ENCODE peak calls at places on chromosome 15, in seven cellular contexts. One of them, this sample, is unnamed.
A peak's percentile ranks its signal among the peaks of the same experiment; 100 is the strongest.

GRCh38 chr15:75625542-75626347 is at the start of gene SNUPN:
- DNase-seq in MCF 10A: peak; percentile 94
- DNase-seq in HFFc6: peak; percentile 77
- DNase-seq in left ventricle myocardium inferior: peak; percentile 95
- DNase-seq in HCT116: peak; percentile 90
- DNase-seq in NB4: peak; percentile 99
- DNase-seq in fibroblast of mammary gland: peak; percentile 84
- DNase-seq in this sample: no peak

GRCh38 chr15:61824291-61824690 is 236.0 kb downstream of the VPS13C start:
- DNase-seq in fibroblast of mammary gland: peak; percentile 26
- DNase-seq in left ventricle myocardium inferior: no peak
- DNase-seq in HCT116: no peak
- DNase-seq in NB4: no peak
- DNase-seq in MCF 10A: no peak
- DNase-seq in HFFc6: no peak
- DNase-seq in this sample: no peak

GRCh38 chr15:27172821-27173220 is 201.8 kb downstream of the GABRG3 start:
- DNase-seq in HFFc6: no peak
- DNase-seq in fibroblast of mammary gland: no peak
- DNase-seq in MCF 10A: no peak
- DNase-seq in HCT116: no peak
- DNase-seq in left ventricle myocardium inferior: no peak
- DNase-seq in NB4: no peak
- DNase-seq in this sample: no peak

GRCh38 chr15:97993310-97993738 is 32.8 kb downstream of the ARRDC4 start:
- DNase-seq in HCT116: no peak
- DNase-seq in left ventricle myocardium inferior: no peak
- DNase-seq in fibroblast of mammary gland: no peak
- DNase-seq in MCF 10A: no peak
- DNase-seq in HFFc6: peak; percentile 84
- DNase-seq in NB4: peak; percentile 5
- DNase-seq in this sample: no peak

GRCh38 chr15:48493084-48493762 is 152.3 kb downstream of the FBN1 start:
- DNase-seq in fibroblast of mammary gland: peak; percentile 98
- DNase-seq in MCF 10A: peak; percentile 6
- DNase-seq in HCT116: no peak
- DNase-seq in HFFc6: peak; percentile 96
- DNase-seq in left ventricle myocardium inferior: no peak
- DNase-seq in NB4: no peak
- DNase-seq in this sample: peak; percentile 38

GRCh38 chr15:85406916-85407315 is 26.5 kb downstream of the AKAP13 start:
- DNase-seq in NB4: no peak
- DNase-seq in HCT116: no peak
- DNase-seq in left ventricle myocardium inferior: no peak
- DNase-seq in MCF 10A: no peak
- DNase-seq in HFFc6: peak; percentile 72
- DNase-seq in fibroblast of mammary gland: no peak
- DNase-seq in this sample: no peak

GRCh38 chr15:71136159-71137137 is 21.2 kb downstream of the THSD4 start:
- DNase-seq in HFFc6: peak; percentile 83
- DNase-seq in HCT116: no peak
- DNase-seq in MCF 10A: peak; percentile 90
- DNase-seq in NB4: peak; percentile 36
- DNase-seq in left ventricle myocardium inferior: no peak
- DNase-seq in fibroblast of mammary gland: peak; percentile 84
- DNase-seq in this sample: peak; percentile 66

GRCh38 chr15:28913171-28913765 is 27.5 kb downstream of the APBA2 start:
- DNase-seq in MCF 10A: no peak
- DNase-seq in HFFc6: no peak
- DNase-seq in HCT116: no peak
- DNase-seq in fibroblast of mammary gland: no peak
- DNase-seq in NB4: no peak
- DNase-seq in left ventricle myocardium inferior: no peak
- DNase-seq in this sample: no peak

GRCh38 chr15:26873846-26874245 is 7.0 kb downstream of the GABRA5 start:
- DNase-seq in left ventricle myocardium inferior: peak; percentile 42
- DNase-seq in MCF 10A: no peak
- DNase-seq in HFFc6: peak; percentile 15
- DNase-seq in NB4: no peak
- DNase-seq in fibroblast of mammary gland: peak; percentile 34
- DNase-seq in HCT116: no peak
- DNase-seq in this sample: no peak

GRCh38 chr15:48447657-48448056 is 116.4 kb downstream of the DUT start:
- DNase-seq in HCT116: no peak
- DNase-seq in fibroblast of mammary gland: peak; percentile 92
- DNase-seq in left ventricle myocardium inferior: no peak
- DNase-seq in MCF 10A: peak; percentile 38
- DNase-seq in HFFc6: peak; percentile 76
- DNase-seq in NB4: no peak
- DNase-seq in this sample: peak; percentile 16

GRCh38 chr15:74780523-74780982 is 1.3 kb upstream of the CSK start:
- DNase-seq in HFFc6: no peak
- DNase-seq in NB4: peak; percentile 55
- DNase-seq in left ventricle myocardium inferior: no peak
- DNase-seq in fibroblast of mammary gland: no peak
- DNase-seq in HCT116: no peak
- DNase-seq in MCF 10A: no peak
- DNase-seq in this sample: no peak

GRCh38 chr15:67096536-67097294 is 31.3 kb downstream of the SMAD3 start:
- DNase-seq in left ventricle myocardium inferior: no peak
- DNase-seq in MCF 10A: no peak
- DNase-seq in NB4: peak; percentile 51
- DNase-seq in HFFc6: peak; percentile 58
- DNase-seq in HCT116: no peak
- DNase-seq in fibroblast of mammary gland: peak; percentile 72
- DNase-seq in this sample: no peak

GRCh38 chr15:29670266-29670665 is 152.0 kb downstream of the TJP1 start:
- DNase-seq in HFFc6: no peak
- DNase-seq in left ventricle myocardium inferior: no peak
- DNase-seq in NB4: no peak
- DNase-seq in HCT116: no peak
- DNase-seq in MCF 10A: no peak
- DNase-seq in fibroblast of mammary gland: no peak
- DNase-seq in this sample: no peak

GRCh38 chr15:85128636-85129035 is 147.0 kb downstream of the PDE8A start:
- DNase-seq in MCF 10A: no peak
- DNase-seq in NB4: no peak
- DNase-seq in left ventricle myocardium inferior: no peak
- DNase-seq in fibroblast of mammary gland: peak; percentile 27
- DNase-seq in HCT116: no peak
- DNase-seq in HFFc6: no peak
- DNase-seq in this sample: no peak

GRCh38 chr15:47542312-47543094 is 174.8 kb upstream of the SEMA6D start:
- DNase-seq in fibroblast of mammary gland: peak; percentile 8
- DNase-seq in MCF 10A: no peak
- DNase-seq in NB4: no peak
- DNase-seq in HFFc6: no peak
- DNase-seq in left ventricle myocardium inferior: no peak
- DNase-seq in HCT116: no peak
- DNase-seq in this sample: no peak

GRCh38 chr15:52078876-52079700 is 33.5 kb downstream of the BCL2L10 start:
- DNase-seq in left ventricle myocardium inferior: peak; percentile 81
- DNase-seq in HCT116: peak; percentile 54
- DNase-seq in MCF 10A: peak; percentile 92
- DNase-seq in fibroblast of mammary gland: peak; percentile 68
- DNase-seq in NB4: peak; percentile 84
- DNase-seq in HFFc6: peak; percentile 45
- DNase-seq in this sample: no peak
- TF ChIP-seq CTCF in left ventricle myocardium inferior: peak; percentile 91
- TF ChIP-seq CTCF in HCT116: peak; percentile 92
- TF ChIP-seq CTCF in MCF 10A: peak; percentile 85
- TF ChIP-seq CTCF in fibroblast of mammary gland: peak; percentile 81
- TF ChIP-seq CTCF in NB4: peak; percentile 90
- TF ChIP-seq CTCF in HFFc6: peak; percentile 92
- TF ChIP-seq CTCF in this sample: peak; percentile 81

GRCh38 chr15:91407237-91407889 is 307.3 kb downstream of the SV2B start:
- DNase-seq in HCT116: no peak
- DNase-seq in fibroblast of mammary gland: peak; percentile 25
- DNase-seq in NB4: no peak
- DNase-seq in MCF 10A: peak; percentile 67
- DNase-seq in left ventricle myocardium inferior: peak; percentile 19
- DNase-seq in HFFc6: no peak
- DNase-seq in this sample: peak; percentile 54
- TF ChIP-seq CTCF in HCT116: no peak
- TF ChIP-seq CTCF in fibroblast of mammary gland: no peak
- TF ChIP-seq CTCF in NB4: no peak
- TF ChIP-seq CTCF in MCF 10A: no peak
- TF ChIP-seq CTCF in left ventricle myocardium inferior: no peak
- TF ChIP-seq CTCF in HFFc6: no peak
- TF ChIP-seq CTCF in this sample: no peak

DNA sequence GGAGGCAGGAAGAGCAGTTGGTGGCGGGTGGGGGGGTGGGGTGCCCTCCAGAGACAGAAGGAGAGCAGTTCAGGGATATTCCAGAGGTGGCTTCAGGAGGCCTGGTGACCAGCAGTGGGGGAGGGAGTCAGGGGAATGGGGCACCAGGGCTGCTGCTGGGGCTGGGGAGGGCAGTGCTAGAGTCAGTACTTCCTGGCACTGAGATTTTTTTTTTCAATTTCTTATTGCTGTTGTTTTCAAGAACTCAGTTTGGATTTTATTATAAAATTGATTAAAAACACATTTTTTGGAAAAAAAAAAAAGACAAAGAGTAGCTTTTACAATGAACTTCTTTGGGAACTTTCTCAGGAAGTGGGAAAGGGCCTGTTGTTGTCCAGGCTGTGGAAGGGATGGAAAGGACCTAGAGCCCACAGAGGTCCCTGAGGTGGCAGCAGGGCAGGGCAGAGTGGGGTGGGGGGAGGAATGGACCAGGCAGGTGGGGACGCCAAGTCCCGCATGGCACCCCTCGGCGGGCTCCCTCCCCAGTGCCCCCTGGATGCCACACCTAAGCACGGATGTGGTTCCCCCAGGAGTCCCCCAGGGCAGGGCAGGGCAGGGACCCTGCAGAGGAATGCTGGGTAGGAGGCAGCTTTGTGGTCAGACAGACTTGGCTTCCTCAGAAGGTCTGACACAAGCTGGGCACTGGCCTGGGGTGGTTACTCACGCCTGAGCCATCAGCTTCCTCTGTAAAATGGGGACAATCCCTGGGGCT is 8.5 kb upstream of the ANPEP start:
- DNase-seq in HCT116: no peak
- DNase-seq in left ventricle myocardium inferior: no peak
- DNase-seq in HFFc6: peak; percentile 51
- DNase-seq in NB4: peak; percentile 83
- DNase-seq in fibroblast of mammary gland: peak; percentile 82
- DNase-seq in MCF 10A: peak; percentile 80
- DNase-seq in this sample: no peak
- TF ChIP-seq CTCF in HCT116: no peak
- TF ChIP-seq CTCF in left ventricle myocardium inferior: no peak
- TF ChIP-seq CTCF in HFFc6: no peak
- TF ChIP-seq CTCF in NB4: no peak
- TF ChIP-seq CTCF in fibroblast of mammary gland: no peak
- TF ChIP-seq CTCF in MCF 10A: no peak
- TF ChIP-seq CTCF in this sample: no peak

GRCh38 chr15:30929064-30929669 is 25.5 kb downstream of the FAN1 start:
- DNase-seq in fibroblast of mammary gland: no peak
- DNase-seq in MCF 10A: no peak
- DNase-seq in NB4: peak; percentile 8
- DNase-seq in HFFc6: no peak
- DNase-seq in left ventricle myocardium inferior: no peak
- DNase-seq in HCT116: no peak
- DNase-seq in this sample: no peak
- TF ChIP-seq CTCF in fibroblast of mammary gland: no peak
- TF ChIP-seq CTCF in MCF 10A: no peak
- TF ChIP-seq CTCF in NB4: no peak
- TF ChIP-seq CTCF in HFFc6: no peak
- TF ChIP-seq CTCF in left ventricle myocardium inferior: no peak
- TF ChIP-seq CTCF in HCT116: no peak
- TF ChIP-seq CTCF in this sample: no peak

GRCh38 chr15:95760508-95760907 is 570.0 kb upstream of the NR2F2 start:
- DNase-seq in NB4: peak; percentile 60
- DNase-seq in MCF 10A: peak; percentile 4
- DNase-seq in left ventricle myocardium inferior: no peak
- DNase-seq in fibroblast of mammary gland: peak; percentile 21
- DNase-seq in HCT116: no peak
- DNase-seq in HFFc6: no peak
- DNase-seq in this sample: no peak
- TF ChIP-seq CTCF in NB4: peak; percentile 8
- TF ChIP-seq CTCF in MCF 10A: no peak
- TF ChIP-seq CTCF in left ventricle myocardium inferior: no peak
- TF ChIP-seq CTCF in fibroblast of mammary gland: no peak
- TF ChIP-seq CTCF in HCT116: peak; percentile 3
- TF ChIP-seq CTCF in HFFc6: no peak
- TF ChIP-seq CTCF in this sample: no peak

GRCh38 chr15:42215854-42216829 is 8.0 kb upstream of the VPS39 start:
- DNase-seq in HFFc6: no peak
- DNase-seq in fibroblast of mammary gland: peak; percentile 9
- DNase-seq in left ventricle myocardium inferior: no peak
- DNase-seq in NB4: peak; percentile 16
- DNase-seq in MCF 10A: peak; percentile 4
- DNase-seq in HCT116: no peak
- DNase-seq in this sample: no peak
- TF ChIP-seq CTCF in HFFc6: no peak
- TF ChIP-seq CTCF in fibroblast of mammary gland: no peak
- TF ChIP-seq CTCF in left ventricle myocardium inferior: peak; percentile 44
- TF ChIP-seq CTCF in NB4: no peak
- TF ChIP-seq CTCF in MCF 10A: no peak
- TF ChIP-seq CTCF in HCT116: no peak
- TF ChIP-seq CTCF in this sample: no peak

GRCh38 chr15:45454825-45455224 is 67.7 kb downstream of the SLC30A4 start:
- DNase-seq in MCF 10A: peak; percentile 97
- DNase-seq in NB4: peak; percentile 92
- DNase-seq in left ventricle myocardium inferior: peak; percentile 49
- DNase-seq in HFFc6: peak; percentile 89
- DNase-seq in fibroblast of mammary gland: peak; percentile 97
- DNase-seq in HCT116: peak; percentile 73
- DNase-seq in this sample: peak; percentile 78
- TF ChIP-seq CTCF in MCF 10A: no peak
- TF ChIP-seq CTCF in NB4: peak; percentile 2
- TF ChIP-seq CTCF in left ventricle myocardium inferior: no peak
- TF ChIP-seq CTCF in HFFc6: peak; percentile 36
- TF ChIP-seq CTCF in fibroblast of mammary gland: peak; percentile 11
- TF ChIP-seq CTCF in HCT116: no peak
- TF ChIP-seq CTCF in this sample: peak; percentile 2